ENCODE peak calls at places on chromosomes 4 and X, in seven cellular contexts. M, T, G, Y, L, V and X are unnamed samples.
A peak's percentile ranks its signal among the peaks of the same experiment; 100 is the strongest.

GRCh38 chr4:3246458-3247398 is 2.2 kb upstream of the MSANTD1 start:
- DNase-seq in L (no peak), Y (no peak), T (no peak), V (no peak), M (no peak), G (no peak), X (no peak)

GRCh38 chr4:126583509-126583908 is 1049.2 kb upstream of the INTU start:
- DNase-seq in L (no peak), Y (no peak), G (peak; percentile 30), T (no peak), V (no peak), M (no peak), X (peak; percentile 44)

GRCh38 chrX:153780678-153781427 is at the start of gene SRPK3:
- DNase-seq in G (no peak), V (no peak), L (no peak), T (no peak), M (peak; percentile 66), Y (peak; percentile 75), X (no peak)

GRCh38 chrX:107117993-107118321 is 665 bp downstream of the RBM41 start:
- DNase-seq in V (no peak), M (no peak), G (peak; percentile 3), T (no peak), Y (no peak), L (no peak), X (no peak)

GRCh38 chr4:110515676-110516075 is 39.7 kb downstream of the ENPEP start:
- DNase-seq in V (no peak), L (no peak), G (no peak), Y (no peak), T (no peak), M (no peak), X (peak; percentile 47)

GRCh38 chr4:3201718-3202702 is 46.9 kb upstream of the MSANTD1 start:
- DNase-seq in V (peak; percentile 84), T (no peak), M (no peak), G (peak; percentile 61), Y (peak; percentile 54), L (no peak), X (no peak)

GRCh38 chrX:108167211-108167872 is 75.8 kb downstream of the ATG4A start:
- DNase-seq in Y (no peak), V (peak; percentile 70), T (no peak), G (peak; percentile 72), M (no peak), L (no peak), X (peak; percentile 65)

GRCh38 chr4:37601527-37601926 is 84.6 kb downstream of the RELL1 start:
- DNase-seq in Y (no peak), L (no peak), G (peak; percentile 70), M (no peak), T (no peak), V (peak; percentile 82), X (peak; percentile 90)

GRCh38 chr4:140237616-140238352 is 83.8 kb upstream of the MAML3 start:
- DNase-seq in T (peak; percentile 63), V (peak; percentile 68), G (peak; percentile 97), L (no peak), M (peak; percentile 89), Y (peak; percentile 87), X (peak; percentile 46)

GRCh38 chrX:133838761-133839676 is 146.4 kb downstream of the GPC3 start:
- DNase-seq in L (peak; percentile 43), M (no peak), Y (no peak), T (peak; percentile 70), G (peak; percentile 45), V (no peak), X (peak; percentile 58)

GRCh38 chr4:19051751-19052296 is 1030.3 kb upstream of the LCORL start:
- DNase-seq in G (no peak), V (no peak), Y (no peak), M (no peak), T (no peak), L (no peak), X (no peak)

GRCh38 chr4:151667025-151667424 is 93.8 kb downstream of the GATB start:
- DNase-seq in V (no peak), M (no peak), G (peak; percentile 26), L (no peak), T (no peak), Y (no peak), X (no peak)

GRCh38 chr4:27248829-27249228 is 388.2 kb downstream of the STIM2 start:
- DNase-seq in M (no peak), Y (no peak), G (peak; percentile 87), V (no peak), T (no peak), L (no peak), X (no peak)

GRCh38 chr4:4364486-4365208 is 22.3 kb upstream of the NSG1 start:
- DNase-seq in T (no peak), M (no peak), Y (no peak), V (no peak), G (no peak), L (no peak), X (no peak)

GRCh38 chrX:153944140-153944799 is at the start of gene RENBP:
- DNase-seq in T (peak; percentile 44), G (no peak), Y (no peak), M (peak; percentile 73), L (no peak), V (no peak), X (no peak)

GRCh38 chr4:22978656-22979055 is 285.9 kb downstream of the GBA3 start:
- DNase-seq in G (no peak), M (no peak), L (no peak), Y (no peak), T (no peak), V (no peak), X (no peak)

GRCh38 chrX:153573999-153574398 is 24.9 kb downstream of the CCNQ start:
- DNase-seq in L (no peak), V (no peak), Y (no peak), M (no peak), G (no peak), T (no peak), X (no peak)

GRCh38 chr4:10130190-10130888 is 13.7 kb upstream of the WDR1 start:
- DNase-seq in G (no peak), L (no peak), M (no peak), V (no peak), Y (no peak), T (no peak), X (no peak)

GRCh38 chr4:139142980-139143379 is 34.0 kb downstream of the ELF2 start:
- DNase-seq in T (no peak), L (no peak), M (no peak), G (no peak), Y (no peak), V (no peak), X (no peak)

GRCh38 chr4:58247792-58248191 is 1137.6 kb upstream of the IGFBP7 start:
- DNase-seq in L (no peak), Y (no peak), M (no peak), T (no peak), V (no peak), G (no peak), X (peak; percentile 44)

GRCh38 chrX:153766871-153767673 is 3.0 kb downstream of the PLXNB3 start:
- DNase-seq in V (no peak), L (no peak), M (peak; percentile 20), T (no peak), Y (peak; percentile 77), G (no peak), X (no peak)

GRCh38 chr4:104418313-104418712 is 76.4 kb downstream of the CXXC4 start:
- DNase-seq in G (no peak), M (no peak), T (no peak), Y (no peak), L (no peak), V (no peak), X (peak; percentile 31)

GRCh38 chr4:47550899-47551548 is 65.9 kb downstream of the ATP10D start:
- DNase-seq in T (no peak), L (no peak), G (no peak), M (no peak), Y (no peak), V (no peak), X (no peak)

GRCh38 chrX:153924149-153924861 is 1.8 kb downstream of the ARHGAP4 start:
- DNase-seq in M (peak; percentile 61), T (no peak), V (no peak), Y (peak; percentile 79), L (no peak), G (peak; percentile 33), X (peak; percentile 25)

GRCh38 chr4:82957045-82957444 is 53.6 kb downstream of the LIN54 start:
- DNase-seq in M (no peak), T (no peak), G (no peak), V (no peak), Y (no peak), L (no peak), X (no peak)
- TF ChIP-seq CTCF in M (no peak), T (no peak), G (no peak), V (no peak), Y (no peak), L (no peak), X (no peak)

GRCh38 chr4:48831532-48832015 is 686 bp downstream of the OCIAD1 start:
- DNase-seq in V (no peak), M (no peak), G (peak; percentile 26), L (no peak), T (no peak), Y (no peak), X (no peak)
- TF ChIP-seq CTCF in V (no peak), M (no peak), G (no peak), L (no peak), T (no peak), Y (no peak), X (no peak)

GRCh38 chr4:186132577-186133277 is 28.2 kb downstream of the FAM149A start:
- DNase-seq in Y (no peak), G (peak; percentile 7), M (no peak), T (peak; percentile 28), L (no peak), V (peak; percentile 77), X (peak; percentile 52)
- TF ChIP-seq CTCF in Y (no peak), G (no peak), M (no peak), T (peak; percentile 55), L (peak; percentile 59), V (peak; percentile 48), X (no peak)

GRCh38 chrX:15930585-15930984 is 76.0 kb upstream of the AP1S2 start:
- DNase-seq in V (no peak), T (no peak), G (peak; percentile 58), M (no peak), L (no peak), Y (no peak), X (peak; percentile 54)
- TF ChIP-seq CTCF in V (peak; percentile 39), T (peak; percentile 58), G (peak; percentile 36), M (peak; percentile 41), L (peak; percentile 34), Y (no peak), X (peak; percentile 41)